ENCODE peak calls at places on chromosomes 1 and 21, in four cellular contexts. C is GM04504, Z is transverse colon, Y is M059J. H is an unnamed sample.

GRCh38 chr1:156848461-156849150 is 10.3 kb downstream of the INSRR start:
- DNase-seq in C (no peak), Y (no peak), Z (peak; percentile 65), H (no peak)

GRCh38 chr1:178284059-178284458 is 190.2 kb downstream of the RASAL2 start:
- DNase-seq in Y (no peak), C (no peak), Z (no peak), H (no peak)

GRCh38 chr1:226602186-226603029 is 53.8 kb downstream of the STUM start:
- DNase-seq in C (peak; percentile 87), Y (no peak), Z (peak; percentile 26), H (no peak)

GRCh38 chr1:204507317-204508105 is 8.7 kb upstream of the MDM4 start:
- DNase-seq in Z (no peak), Y (peak; percentile 75), C (no peak), H (peak; percentile 86)

GRCh38 chr1:67468066-67468718 is 38.0 kb upstream of the SERBP1 start:
- DNase-seq in Y (peak; percentile 86), Z (no peak), C (no peak), H (peak; percentile 54)

GRCh38 chr1:179767996-179768395 is 24.9 kb downstream of the FAM163A start:
- DNase-seq in Y (no peak), C (no peak), Z (no peak), H (no peak)

GRCh38 chr1:218763538-218763937 is 410.1 kb upstream of the LYPLAL1 start:
- DNase-seq in Y (no peak), C (no peak), Z (no peak), H (no peak)

GRCh38 chr1:236457775-236458174 is 63.7 kb downstream of the EDARADD start:
- DNase-seq in Y (no peak), C (no peak), Z (no peak), H (no peak)

GRCh38 chr1:158025576-158026230 is 32.3 kb downstream of the KIRREL1 start:
- DNase-seq in Z (no peak), Y (peak; percentile 44), C (no peak), H (peak; percentile 65)

GRCh38 chr1:241447056-241447649 is 72.4 kb downstream of the FH start:
- DNase-seq in Z (no peak), C (no peak), Y (peak; percentile 73), H (peak; percentile 56)

GRCh38 chr1:42620307-42620706 is 37.9 kb upstream of the PPIH start:
- DNase-seq in Z (no peak), C (no peak), Y (no peak), H (no peak)

GRCh38 chr1:195714248-195714647 is 894.0 kb downstream of the KCNT2 start:
- DNase-seq in Y (peak; percentile 43), Z (no peak), C (peak; percentile 24), H (peak; percentile 15)

GRCh38 chr1:43818691-43819090 is 111.4 kb downstream of the ST3GAL3 start:
- DNase-seq in Z (no peak), C (no peak), Y (no peak), H (no peak)

GRCh38 chr1:167808104-167808503 is 86.3 kb downstream of the MPZL1 start:
- DNase-seq in C (no peak), Z (no peak), Y (peak; percentile 34), H (no peak)

GRCh38 chr1:173084292-173084691 is 33.6 kb upstream of the TNFSF18 start:
- DNase-seq in Z (no peak), Y (no peak), C (no peak), H (no peak)

GRCh38 chr1:2496087-2496622 is 20.1 kb downstream of the PLCH2 start:
- DNase-seq in Y (no peak), Z (peak; percentile 19), C (no peak), H (no peak)

GRCh38 chr1:230067441-230067870 is 418 bp downstream of the GALNT2 start:
- DNase-seq in Y (peak; percentile 58), Z (peak; percentile 40), C (no peak), H (peak; percentile 49)

GRCh38 chr1:232548651-232549050 is 81.3 kb downstream of the SIPA1L2 start:
- DNase-seq in Y (no peak), Z (no peak), C (no peak), H (no peak)

GRCh38 chr21:32728455-32729237 is 833 bp upstream of the SYNJ1 start:
- DNase-seq in C (no peak), Z (no peak), Y (no peak), H (no peak)

GRCh38 chr1:22773981-22774471 is 63.4 kb downstream of the EPHB2 start:
- DNase-seq in C (peak; percentile 52), Y (peak; percentile 15), Z (peak; percentile 21), H (no peak)

GRCh38 chr1:31570906-31571305 is 5.4 kb upstream of the TINAGL1 start:
- DNase-seq in C (no peak), Y (no peak), Z (no peak), H (no peak)

GRCh38 chr1:226661965-226662364 is 77.1 kb downstream of the ITPKB start:
- DNase-seq in Y (no peak), Z (no peak), C (no peak), H (no peak)

GRCh38 chr1:210726621-210727020 is 397.9 kb downstream of the HHAT start:
- DNase-seq in Z (no peak), Y (peak; percentile 36), C (peak; percentile 8), H (peak; percentile 50)

GRCh38 chr1:26956321-26956720 is 3.9 kb downstream of the KDF1 start:
- DNase-seq in Z (no peak), C (no peak), Y (no peak), H (no peak)

GRCh38 chr1:240555524-240555923 is 56.4 kb downstream of the GREM2 start:
- DNase-seq in C (peak; percentile 25), Z (no peak), Y (no peak), H (no peak)

GRCh38 chr1:210250665-210250997 is 18.0 kb downstream of the SERTAD4 start:
- DNase-seq in Y (peak; percentile 49), Z (peak; percentile 33), C (no peak), H (peak; percentile 25)

GRCh38 chr1:218585565-218586184 is 240.5 kb downstream of the TGFB2 start:
- DNase-seq in Z (no peak), Y (peak; percentile 95), C (no peak), H (peak; percentile 99)

GRCh38 chr1:43466403-43466802 is 12.7 kb upstream of the HYI start:
- DNase-seq in Z (no peak), C (no peak), Y (peak; percentile 70), H (no peak)

GRCh38 chr1:117106478-117106877 is 15.1 kb downstream of the TRIM45 start:
- DNase-seq in Y (no peak), C (no peak), Z (no peak), H (no peak)

GRCh38 chr21:14926186-14926585 is 138.6 kb downstream of the NRIP1 start:
- DNase-seq in C (no peak), Z (no peak), Y (no peak), H (no peak)

H was measured in PC-3.